ENCODE peak calls at places on chromosomes 4 and X, in seven cellular contexts. One of them, this sample, is unnamed.

GRCh38 chrX:137043736-137044135 is 9.9 kb upstream of the GPR101 start:
- DNase-seq in HCT116: no peak
- DNase-seq in right lobe of liver: no peak
- DNase-seq in tibial nerve: no peak
- DNase-seq in IMR-90: no peak
- DNase-seq in suprapubic skin: no peak
- DNase-seq in testis: no peak
- DNase-seq in this sample: no peak

GRCh38 chrX:68498508-68499379 is at the start of gene YIPF6:
- DNase-seq in HCT116: peak
- DNase-seq in right lobe of liver: peak
- DNase-seq in tibial nerve: peak
- DNase-seq in IMR-90: peak
- DNase-seq in suprapubic skin: peak
- DNase-seq in testis: peak
- DNase-seq in this sample: peak

GRCh38 chr4:7392438-7393374 is 42.0 kb downstream of the PSAPL1 start:
- DNase-seq in HCT116: no peak
- DNase-seq in right lobe of liver: no peak
- DNase-seq in tibial nerve: peak
- DNase-seq in IMR-90: peak
- DNase-seq in suprapubic skin: peak
- DNase-seq in testis: peak
- DNase-seq in this sample: no peak

GRCh38 chr4:94304365-94304971 is 38.2 kb downstream of the HPGDS start:
- DNase-seq in HCT116: peak
- DNase-seq in right lobe of liver: no peak
- DNase-seq in tibial nerve: no peak
- DNase-seq in IMR-90: peak
- DNase-seq in suprapubic skin: no peak
- DNase-seq in testis: peak
- DNase-seq in this sample: peak

GRCh38 chrX:154016366-154017076 is 3.2 kb downstream of the IRAK1 start:
- DNase-seq in HCT116: no peak
- DNase-seq in right lobe of liver: no peak
- DNase-seq in tibial nerve: no peak
- DNase-seq in IMR-90: no peak
- DNase-seq in suprapubic skin: no peak
- DNase-seq in testis: no peak
- DNase-seq in this sample: no peak

GRCh38 chr4:86924805-86925204 is 10.0 kb upstream of the AFF1 start:
- DNase-seq in HCT116: no peak
- DNase-seq in right lobe of liver: no peak
- DNase-seq in tibial nerve: no peak
- DNase-seq in IMR-90: peak
- DNase-seq in suprapubic skin: no peak
- DNase-seq in testis: no peak
- DNase-seq in this sample: no peak

GRCh38 chrX:14875624-14876023 is 2.4 kb downstream of the MOSPD2 start:
- DNase-seq in HCT116: no peak
- DNase-seq in right lobe of liver: no peak
- DNase-seq in tibial nerve: no peak
- DNase-seq in IMR-90: no peak
- DNase-seq in suprapubic skin: no peak
- DNase-seq in testis: no peak
- DNase-seq in this sample: no peak

GRCh38 chr4:146349306-146349705 is 135.0 kb downstream of the REELD1 start:
- DNase-seq in HCT116: no peak
- DNase-seq in right lobe of liver: no peak
- DNase-seq in tibial nerve: no peak
- DNase-seq in IMR-90: no peak
- DNase-seq in suprapubic skin: no peak
- DNase-seq in testis: no peak
- DNase-seq in this sample: no peak

GRCh38 chrX:24506082-24506481 is 41.0 kb downstream of the PDK3 start:
- DNase-seq in HCT116: no peak
- DNase-seq in right lobe of liver: no peak
- DNase-seq in tibial nerve: no peak
- DNase-seq in IMR-90: peak
- DNase-seq in suprapubic skin: no peak
- DNase-seq in testis: no peak
- DNase-seq in this sample: peak

GRCh38 chrX:22165732-22166457 is 106.8 kb upstream of the CBLL2 start:
- DNase-seq in HCT116: no peak
- DNase-seq in right lobe of liver: no peak
- DNase-seq in tibial nerve: no peak
- DNase-seq in IMR-90: peak
- DNase-seq in suprapubic skin: no peak
- DNase-seq in testis: no peak
- DNase-seq in this sample: no peak

GRCh38 chrX:18945488-18945887 is 38.4 kb downstream of the PHKA2 start:
- DNase-seq in HCT116: no peak
- DNase-seq in right lobe of liver: no peak
- DNase-seq in tibial nerve: no peak
- DNase-seq in IMR-90: no peak
- DNase-seq in suprapubic skin: no peak
- DNase-seq in testis: no peak
- DNase-seq in this sample: no peak

GRCh38 chr4:1706358-1706757 is 5.8 kb downstream of the SLBP start:
- DNase-seq in HCT116: no peak
- DNase-seq in right lobe of liver: peak
- DNase-seq in tibial nerve: no peak
- DNase-seq in IMR-90: no peak
- DNase-seq in suprapubic skin: no peak
- DNase-seq in testis: no peak
- DNase-seq in this sample: no peak

DNA sequence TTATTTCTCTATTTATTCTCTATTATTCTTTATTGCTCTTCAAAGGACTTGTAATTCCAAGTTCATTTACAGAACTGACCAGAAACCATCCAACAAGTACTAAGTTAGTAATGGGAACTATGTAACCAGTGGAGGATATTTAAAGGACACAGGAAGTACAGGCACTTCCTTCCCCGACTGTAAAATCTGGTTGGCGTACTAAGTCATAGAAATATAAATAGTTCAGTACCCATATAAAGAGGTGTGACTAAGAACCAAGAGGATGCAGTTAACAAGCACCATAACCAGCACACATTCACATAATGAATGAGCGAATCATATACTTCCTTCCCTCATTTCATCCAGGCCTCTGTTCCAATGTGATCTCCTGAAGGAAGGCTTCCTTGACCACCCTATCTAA is 3.6 kb upstream of the EIF4E start:
- DNase-seq in HCT116: no peak
- DNase-seq in right lobe of liver: no peak
- DNase-seq in tibial nerve: no peak
- DNase-seq in IMR-90: peak
- DNase-seq in suprapubic skin: no peak
- DNase-seq in testis: no peak
- DNase-seq in this sample: no peak
- TF ChIP-seq POLR2A in HCT116: no peak
- TF ChIP-seq POLR2A in right lobe of liver: no peak
- TF ChIP-seq POLR2A in tibial nerve: no peak
- TF ChIP-seq POLR2A in IMR-90: no peak
- TF ChIP-seq POLR2A in suprapubic skin: no peak
- TF ChIP-seq POLR2A in testis: no peak
- TF ChIP-seq POLR2A in this sample: no peak

DNA sequence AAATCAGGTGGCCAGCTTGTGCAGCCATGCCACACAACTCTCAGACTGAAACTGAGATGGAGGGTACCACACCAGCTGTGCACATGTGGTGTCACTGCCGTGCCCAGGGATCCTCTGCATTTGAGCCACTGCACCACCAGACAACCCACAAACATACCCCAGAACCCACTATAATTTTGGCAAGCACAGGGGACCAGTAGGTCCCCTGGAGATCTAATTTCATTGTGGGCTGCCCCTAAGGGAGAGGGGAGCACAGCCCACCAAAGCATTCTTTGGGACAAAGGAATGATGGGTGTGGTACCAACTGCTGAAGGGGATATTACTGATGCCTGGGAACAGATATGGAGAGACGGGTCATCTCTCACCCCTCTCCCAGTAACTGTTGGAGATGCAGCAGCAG is 140.9 kb downstream of the EFHC2 start:
- DNase-seq in HCT116: no peak
- DNase-seq in right lobe of liver: no peak
- DNase-seq in tibial nerve: no peak
- DNase-seq in IMR-90: no peak
- DNase-seq in suprapubic skin: no peak
- DNase-seq in testis: no peak
- DNase-seq in this sample: no peak
- TF ChIP-seq POLR2A in HCT116: no peak
- TF ChIP-seq POLR2A in right lobe of liver: no peak
- TF ChIP-seq POLR2A in tibial nerve: no peak
- TF ChIP-seq POLR2A in IMR-90: no peak
- TF ChIP-seq POLR2A in suprapubic skin: no peak
- TF ChIP-seq POLR2A in testis: no peak
- TF ChIP-seq POLR2A in this sample: no peak

GRCh38 chr4:10094841-10095240 is 21.8 kb downstream of the WDR1 start:
- DNase-seq in HCT116: no peak
- DNase-seq in right lobe of liver: peak
- DNase-seq in tibial nerve: no peak
- DNase-seq in IMR-90: no peak
- DNase-seq in suprapubic skin: no peak
- DNase-seq in testis: no peak
- DNase-seq in this sample: no peak
- TF ChIP-seq POLR2A in HCT116: no peak
- TF ChIP-seq POLR2A in right lobe of liver: no peak
- TF ChIP-seq POLR2A in tibial nerve: no peak
- TF ChIP-seq POLR2A in IMR-90: no peak
- TF ChIP-seq POLR2A in suprapubic skin: no peak
- TF ChIP-seq POLR2A in testis: no peak
- TF ChIP-seq POLR2A in this sample: no peak

DNA sequence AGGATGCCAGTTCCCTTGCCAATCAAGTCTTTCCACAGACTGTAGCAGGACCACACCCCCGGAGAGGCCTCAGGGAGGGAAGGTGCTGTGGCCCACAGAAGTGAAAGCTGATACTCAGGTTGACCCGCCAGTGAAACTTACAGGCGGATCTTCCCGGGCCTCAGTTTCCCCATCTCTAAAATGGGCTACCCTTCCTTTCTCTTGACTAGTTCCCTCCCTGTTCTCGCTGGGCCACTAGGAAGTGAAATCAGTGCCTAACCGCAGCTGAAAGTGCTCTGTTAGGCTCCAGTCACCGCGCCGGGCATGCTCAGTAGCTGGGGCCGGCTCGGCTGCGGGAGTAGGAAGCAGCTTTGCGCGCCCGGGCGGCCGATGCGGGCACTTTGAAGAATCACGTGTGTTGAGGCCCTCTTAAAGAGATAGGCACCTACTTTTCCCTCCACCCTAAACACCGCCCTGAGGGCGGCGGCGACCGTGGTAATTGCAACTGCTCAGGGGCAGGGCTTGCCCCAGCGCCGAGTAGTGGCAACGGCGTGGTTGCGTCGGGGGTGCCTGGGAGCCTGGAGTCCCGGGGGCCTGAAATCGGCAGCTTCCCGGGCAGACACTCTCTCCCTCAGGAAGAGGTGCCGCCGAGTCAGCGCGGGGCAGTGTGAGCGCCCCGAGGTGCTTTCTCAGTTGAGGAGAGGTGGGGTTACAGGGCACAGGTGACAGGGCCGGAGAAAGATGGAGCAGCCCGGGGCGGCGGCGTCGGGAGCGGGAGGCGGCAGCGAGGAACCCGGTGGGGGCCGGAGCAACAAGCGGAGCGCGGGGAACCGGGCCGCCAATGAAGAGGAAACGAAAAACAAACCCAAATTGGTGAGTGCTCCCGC is at the start of gene DIAPH2:
- DNase-seq in HCT116: peak
- DNase-seq in right lobe of liver: peak
- DNase-seq in tibial nerve: peak
- DNase-seq in IMR-90: peak
- DNase-seq in suprapubic skin: peak
- DNase-seq in testis: peak
- DNase-seq in this sample: peak
- TF ChIP-seq POLR2A in HCT116: no peak
- TF ChIP-seq POLR2A in right lobe of liver: peak
- TF ChIP-seq POLR2A in tibial nerve: peak
- TF ChIP-seq POLR2A in IMR-90: peak
- TF ChIP-seq POLR2A in suprapubic skin: no peak
- TF ChIP-seq POLR2A in testis: no peak
- TF ChIP-seq POLR2A in this sample: no peak

GRCh38 chr4:183506389-183506735 is 1.5 kb downstream of the ING2 start:
- DNase-seq in HCT116: no peak
- DNase-seq in right lobe of liver: no peak
- DNase-seq in tibial nerve: no peak
- DNase-seq in IMR-90: no peak
- DNase-seq in suprapubic skin: no peak
- DNase-seq in testis: no peak
- DNase-seq in this sample: no peak

GRCh38 chr4:183503497-183504063 is 1.3 kb upstream of the ING2 start:
- DNase-seq in HCT116: no peak
- DNase-seq in right lobe of liver: no peak
- DNase-seq in tibial nerve: no peak
- DNase-seq in IMR-90: no peak
- DNase-seq in suprapubic skin: no peak
- DNase-seq in testis: no peak
- DNase-seq in this sample: peak

GRCh38 chr4:183505556-183506388 is 914 bp downstream of the ING2 start:
- DNase-seq in HCT116: peak
- DNase-seq in right lobe of liver: peak
- DNase-seq in tibial nerve: peak
- DNase-seq in IMR-90: peak
- DNase-seq in suprapubic skin: peak
- DNase-seq in testis: peak
- DNase-seq in this sample: peak

GRCh38 chr4:183504064-183504929 is 561 bp upstream of the ING2 start:
- DNase-seq in HCT116: peak
- DNase-seq in right lobe of liver: peak
- DNase-seq in tibial nerve: peak
- DNase-seq in IMR-90: peak
- DNase-seq in suprapubic skin: peak
- DNase-seq in testis: peak
- DNase-seq in this sample: peak

DNA sequence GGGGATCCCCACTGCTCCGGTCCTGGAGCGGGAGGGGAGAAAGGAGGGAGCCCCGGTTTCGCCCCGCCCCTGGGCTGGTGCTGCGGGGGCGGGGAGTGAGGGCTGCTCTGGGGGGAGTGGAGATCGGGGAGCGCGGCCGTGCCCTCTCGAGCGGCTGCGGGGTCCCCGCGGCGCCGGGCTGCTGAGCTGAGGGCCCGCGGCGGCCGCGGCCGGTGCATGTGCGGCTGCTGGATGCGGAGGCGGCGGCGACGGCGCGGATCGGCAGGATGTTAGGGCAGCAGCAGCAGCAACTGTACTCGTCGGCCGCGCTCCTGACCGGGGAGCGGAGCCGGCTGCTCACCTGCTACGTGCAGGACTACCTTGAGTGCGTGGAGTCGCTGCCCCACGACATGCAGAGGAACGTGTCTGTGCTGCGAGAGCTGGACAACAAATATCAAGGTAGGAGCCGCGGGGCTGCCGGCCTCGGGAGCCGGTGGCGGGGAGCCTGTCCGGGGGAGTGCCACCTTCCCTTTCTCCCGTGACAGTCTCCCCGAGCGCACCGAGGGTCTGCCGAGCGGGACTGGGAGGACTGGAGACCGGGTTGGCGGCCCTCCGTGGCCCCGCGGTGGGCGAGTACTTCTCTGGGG is at the start of gene ING2:
- DNase-seq in HCT116: peak
- DNase-seq in right lobe of liver: no peak
- DNase-seq in tibial nerve: no peak
- DNase-seq in IMR-90: no peak
- DNase-seq in suprapubic skin: peak
- DNase-seq in testis: peak
- DNase-seq in this sample: peak
- TF ChIP-seq POLR2A in HCT116: no peak
- TF ChIP-seq POLR2A in right lobe of liver: no peak
- TF ChIP-seq POLR2A in tibial nerve: no peak
- TF ChIP-seq POLR2A in IMR-90: no peak
- TF ChIP-seq POLR2A in suprapubic skin: no peak
- TF ChIP-seq POLR2A in testis: no peak
- TF ChIP-seq POLR2A in this sample: peak

GRCh38 chr4:40247350-40247749 is 50.5 kb downstream of the RHOH start:
- DNase-seq in HCT116: no peak
- DNase-seq in right lobe of liver: no peak
- DNase-seq in tibial nerve: no peak
- DNase-seq in IMR-90: no peak
- DNase-seq in suprapubic skin: no peak
- DNase-seq in testis: no peak
- DNase-seq in this sample: no peak
- TF ChIP-seq POLR2A in HCT116: no peak
- TF ChIP-seq POLR2A in right lobe of liver: no peak
- TF ChIP-seq POLR2A in tibial nerve: no peak
- TF ChIP-seq POLR2A in IMR-90: no peak
- TF ChIP-seq POLR2A in suprapubic skin: no peak
- TF ChIP-seq POLR2A in testis: no peak
- TF ChIP-seq POLR2A in this sample: no peak

This sample was measured in erythroblast.